ENCODE peak calls at places on chromosomes 11 and 22, in seven cellular contexts. One of them, this sample, is unnamed.

GRCh38 chr11:12232819-12233601 is 122.6 kb downstream of the MICAL2 start:
- DNase-seq in SK-N-SH: no peak
- DNase-seq in IMR-90: peak
- DNase-seq in A549: peak
- DNase-seq in K562: no peak
- DNase-seq in H1: no peak
- DNase-seq in HCT116: peak
- DNase-seq in this sample: no peak

GRCh38 chr11:112525270-112525669 is 264.6 kb upstream of the PLET1 start:
- DNase-seq in SK-N-SH: no peak
- DNase-seq in IMR-90: no peak
- DNase-seq in A549: no peak
- DNase-seq in K562: no peak
- DNase-seq in H1: no peak
- DNase-seq in HCT116: no peak
- DNase-seq in this sample: no peak

GRCh38 chr11:99585606-99586005 is 564.9 kb downstream of the CNTN5 start:
- DNase-seq in SK-N-SH: no peak
- DNase-seq in IMR-90: no peak
- DNase-seq in A549: no peak
- DNase-seq in K562: no peak
- DNase-seq in H1: no peak
- DNase-seq in HCT116: no peak
- DNase-seq in this sample: no peak

GRCh38 chr11:118607401-118608267 is at the start of gene PHLDB1:
- DNase-seq in SK-N-SH: peak
- DNase-seq in IMR-90: peak
- DNase-seq in A549: peak
- DNase-seq in K562: peak
- DNase-seq in H1: peak
- DNase-seq in HCT116: no peak
- DNase-seq in this sample: peak

GRCh38 chr22:36368359-36368983 is 19.3 kb downstream of the MYH9 start:
- DNase-seq in SK-N-SH: peak
- DNase-seq in IMR-90: peak
- DNase-seq in A549: no peak
- DNase-seq in K562: peak
- DNase-seq in H1: no peak
- DNase-seq in HCT116: no peak
- DNase-seq in this sample: peak

GRCh38 chr22:46528121-46528610 is 9.3 kb downstream of the CELSR1 start:
- DNase-seq in SK-N-SH: no peak
- DNase-seq in IMR-90: peak
- DNase-seq in A549: peak
- DNase-seq in K562: no peak
- DNase-seq in H1: no peak
- DNase-seq in HCT116: peak
- DNase-seq in this sample: peak

GRCh38 chr22:37624017-37624365 is 15.4 kb downstream of the GGA1 start:
- DNase-seq in SK-N-SH: no peak
- DNase-seq in IMR-90: no peak
- DNase-seq in A549: no peak
- DNase-seq in K562: no peak
- DNase-seq in H1: no peak
- DNase-seq in HCT116: no peak
- DNase-seq in this sample: no peak

GRCh38 chr11:64620286-64620962 is 29.4 kb downstream of the SLC22A12 start:
- DNase-seq in SK-N-SH: peak
- DNase-seq in IMR-90: no peak
- DNase-seq in A549: no peak
- DNase-seq in K562: no peak
- DNase-seq in H1: no peak
- DNase-seq in HCT116: no peak
- DNase-seq in this sample: peak

GRCh38 chr22:49052023-49052538 is 775.6 kb downstream of the BRD1 start:
- DNase-seq in SK-N-SH: no peak
- DNase-seq in IMR-90: no peak
- DNase-seq in A549: no peak
- DNase-seq in K562: peak
- DNase-seq in H1: no peak
- DNase-seq in HCT116: no peak
- DNase-seq in this sample: no peak

GRCh38 chr11:121767433-121767832 is 314.7 kb upstream of the SORL1-AS1 start:
- DNase-seq in SK-N-SH: no peak
- DNase-seq in IMR-90: peak
- DNase-seq in A549: no peak
- DNase-seq in K562: no peak
- DNase-seq in H1: no peak
- DNase-seq in HCT116: no peak
- DNase-seq in this sample: no peak

GRCh38 chr11:121762820-121763219 is 310.1 kb upstream of the SORL1-AS1 start:
- DNase-seq in SK-N-SH: peak
- DNase-seq in IMR-90: peak
- DNase-seq in A549: no peak
- DNase-seq in K562: no peak
- DNase-seq in H1: no peak
- DNase-seq in HCT116: no peak
- DNase-seq in this sample: no peak

GRCh38 chr11:121763526-121763925 is 310.8 kb upstream of the SORL1-AS1 start:
- DNase-seq in SK-N-SH: no peak
- DNase-seq in IMR-90: no peak
- DNase-seq in A549: no peak
- DNase-seq in K562: no peak
- DNase-seq in H1: no peak
- DNase-seq in HCT116: no peak
- DNase-seq in this sample: no peak

GRCh38 chr11:121769191-121769590 is 316.4 kb upstream of the SORL1-AS1 start:
- DNase-seq in SK-N-SH: no peak
- DNase-seq in IMR-90: no peak
- DNase-seq in A549: no peak
- DNase-seq in K562: no peak
- DNase-seq in H1: no peak
- DNase-seq in HCT116: no peak
- DNase-seq in this sample: no peak

DNA sequence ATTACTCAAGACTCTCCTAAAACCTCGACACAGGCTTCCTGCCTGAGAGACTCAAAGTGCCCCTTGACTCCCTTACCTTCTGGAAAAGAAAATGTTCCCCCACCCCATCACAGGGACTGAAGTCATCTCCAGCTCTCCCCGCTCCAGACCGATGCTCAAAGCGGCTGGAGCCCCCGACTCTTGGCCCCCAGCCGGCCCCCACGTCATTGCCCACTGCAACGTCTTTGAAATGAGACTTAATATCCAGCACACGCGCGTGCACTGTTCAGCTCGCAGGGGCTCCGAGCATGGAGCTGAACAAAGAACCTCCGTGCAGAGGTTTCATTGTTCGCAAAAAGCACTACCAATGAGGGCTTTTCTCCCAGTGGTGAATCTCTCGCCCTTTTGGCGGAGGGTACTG is 313.4 kb upstream of the SORL1-AS1 start:
- DNase-seq in SK-N-SH: no peak
- DNase-seq in IMR-90: no peak
- DNase-seq in A549: no peak
- DNase-seq in K562: no peak
- DNase-seq in H1: no peak
- DNase-seq in HCT116: no peak
- DNase-seq in this sample: no peak
- TF ChIP-seq RAD21 in SK-N-SH: no peak
- TF ChIP-seq RAD21 in IMR-90: no peak
- TF ChIP-seq RAD21 in A549: no peak
- TF ChIP-seq RAD21 in K562: no peak
- TF ChIP-seq RAD21 in H1: no peak
- TF ChIP-seq RAD21 in HCT116: no peak
- TF ChIP-seq RAD21 in this sample: no peak

DNA sequence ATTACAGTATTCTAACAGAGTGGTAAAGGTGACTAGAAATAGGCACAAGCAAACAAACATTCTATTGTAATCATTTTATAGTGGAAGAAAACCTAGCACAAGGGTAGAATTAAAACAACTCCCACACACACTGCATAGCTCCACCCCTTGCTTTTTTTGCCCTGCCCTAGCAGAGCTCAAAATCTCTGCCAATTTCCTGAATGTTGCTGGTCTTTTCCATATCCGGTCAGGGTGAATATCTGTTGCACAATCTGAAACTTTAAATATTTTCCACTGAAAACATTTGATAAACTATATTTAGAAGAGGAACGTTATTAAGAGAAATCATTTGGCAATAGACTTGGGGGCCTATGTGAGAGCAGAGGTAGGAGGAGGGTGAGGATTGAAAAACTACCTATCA is 2.7 kb downstream of the SPA17 start:
- DNase-seq in SK-N-SH: no peak
- DNase-seq in IMR-90: peak
- DNase-seq in A549: no peak
- DNase-seq in K562: no peak
- DNase-seq in H1: no peak
- DNase-seq in HCT116: no peak
- DNase-seq in this sample: no peak
- TF ChIP-seq RAD21 in SK-N-SH: no peak
- TF ChIP-seq RAD21 in IMR-90: no peak
- TF ChIP-seq RAD21 in A549: no peak
- TF ChIP-seq RAD21 in K562: no peak
- TF ChIP-seq RAD21 in H1: no peak
- TF ChIP-seq RAD21 in HCT116: no peak
- TF ChIP-seq RAD21 in this sample: no peak

GRCh38 chr11:115910379-115910778 is 406.2 kb upstream of the CADM1 start:
- DNase-seq in SK-N-SH: no peak
- DNase-seq in IMR-90: peak
- DNase-seq in A549: no peak
- DNase-seq in K562: no peak
- DNase-seq in H1: no peak
- DNase-seq in HCT116: no peak
- DNase-seq in this sample: no peak
- TF ChIP-seq RAD21 in SK-N-SH: no peak
- TF ChIP-seq RAD21 in IMR-90: no peak
- TF ChIP-seq RAD21 in A549: no peak
- TF ChIP-seq RAD21 in K562: no peak
- TF ChIP-seq RAD21 in H1: no peak
- TF ChIP-seq RAD21 in HCT116: no peak
- TF ChIP-seq RAD21 in this sample: no peak

GRCh38 chr11:65897020-65897471 is 3.1 kb downstream of the FOSL1 start:
- DNase-seq in SK-N-SH: no peak
- DNase-seq in IMR-90: no peak
- DNase-seq in A549: no peak
- DNase-seq in K562: no peak
- DNase-seq in H1: no peak
- DNase-seq in HCT116: no peak
- DNase-seq in this sample: no peak
- TF ChIP-seq RAD21 in SK-N-SH: no peak
- TF ChIP-seq RAD21 in IMR-90: no peak
- TF ChIP-seq RAD21 in A549: no peak
- TF ChIP-seq RAD21 in K562: no peak
- TF ChIP-seq RAD21 in H1: no peak
- TF ChIP-seq RAD21 in HCT116: no peak
- TF ChIP-seq RAD21 in this sample: no peak